ENCODE peak calls at places on chromosomes 2 and 18, in ten cellular contexts. J, H, A, S, T, Q, X, C, L and F are unnamed samples.
A peak's percentile ranks its signal among the peaks of the same experiment; 100 is the strongest.

GRCh38 chr2:19355416-19355821 is 3.0 kb downstream of the OSR1 start:
- DNase-seq in J (no peak), H (peak; percentile 64), A (no peak), S (no peak), T (no peak), Q (no peak), X (no peak), C (no peak), L (no peak), F (no peak)

GRCh38 chr18:76451475-76452331 is 43.3 kb downstream of the ZNF516 start:
- DNase-seq in J (no peak), H (no peak), A (no peak), S (peak; percentile 44), T (peak; percentile 27), Q (no peak), X (no peak), C (no peak), L (no peak), F (no peak)

GRCh38 chr2:27622921-27623384 is 5.9 kb downstream of the CCDC121 start:
- DNase-seq in J (no peak), H (no peak), A (no peak), S (no peak), T (no peak), Q (no peak), X (no peak), C (no peak), L (no peak), F (no peak)

GRCh38 chr2:177585234-177585863 is 192.8 kb downstream of the AGPS start:
- DNase-seq in J (no peak), H (no peak), A (no peak), S (no peak), T (no peak), Q (peak; percentile 30), X (no peak), C (peak; percentile 62), L (peak; percentile 14), F (no peak)

GRCh38 chr18:59927246-59927825 is 27.5 kb downstream of the PMAIP1 start:
- DNase-seq in J (no peak), H (no peak), A (no peak), S (no peak), T (no peak), Q (no peak), X (no peak), C (no peak), L (no peak), F (no peak)

GRCh38 chr2:212970132-212970531 is 181.3 kb downstream of the IKZF2 start:
- DNase-seq in J (no peak), H (no peak), A (no peak), S (no peak), T (no peak), Q (no peak), X (no peak), C (no peak), L (no peak), F (no peak)

GRCh38 chr2:88868861-88869260 is 177.4 kb downstream of the RPIA start:
- DNase-seq in J (no peak), H (no peak), A (no peak), S (no peak), T (no peak), Q (no peak), X (no peak), C (no peak), L (no peak), F (no peak)

GRCh38 chr2:210454336-210454735 is 22.2 kb downstream of the LANCL1 start:
- DNase-seq in J (no peak), H (no peak), A (no peak), S (no peak), T (no peak), Q (no peak), X (no peak), C (no peak), L (no peak), F (no peak)

GRCh38 chr18:8744656-8745055 is 39.3 kb downstream of the MTCL1 start:
- DNase-seq in J (no peak), H (no peak), A (no peak), S (no peak), T (no peak), Q (no peak), X (no peak), C (no peak), L (no peak), F (no peak)

GRCh38 chr2:203692039-203692710 is 14.3 kb upstream of the CD28 start:
- DNase-seq in J (no peak), H (no peak), A (no peak), S (no peak), T (no peak), Q (peak; percentile 56), X (no peak), C (no peak), L (no peak), F (no peak)
- H3K27ac ChIP-seq in J (no peak overlapping the region), H (no peak overlapping the region), A (no peak overlapping the region), S (peak overlapping the region; percentile 34), T (no peak overlapping the region), Q (peak overlapping the region; percentile 54), X (no peak overlapping the region), C (no peak overlapping the region), L (peak overlapping the region; percentile 56), F (no peak overlapping the region)

DNA sequence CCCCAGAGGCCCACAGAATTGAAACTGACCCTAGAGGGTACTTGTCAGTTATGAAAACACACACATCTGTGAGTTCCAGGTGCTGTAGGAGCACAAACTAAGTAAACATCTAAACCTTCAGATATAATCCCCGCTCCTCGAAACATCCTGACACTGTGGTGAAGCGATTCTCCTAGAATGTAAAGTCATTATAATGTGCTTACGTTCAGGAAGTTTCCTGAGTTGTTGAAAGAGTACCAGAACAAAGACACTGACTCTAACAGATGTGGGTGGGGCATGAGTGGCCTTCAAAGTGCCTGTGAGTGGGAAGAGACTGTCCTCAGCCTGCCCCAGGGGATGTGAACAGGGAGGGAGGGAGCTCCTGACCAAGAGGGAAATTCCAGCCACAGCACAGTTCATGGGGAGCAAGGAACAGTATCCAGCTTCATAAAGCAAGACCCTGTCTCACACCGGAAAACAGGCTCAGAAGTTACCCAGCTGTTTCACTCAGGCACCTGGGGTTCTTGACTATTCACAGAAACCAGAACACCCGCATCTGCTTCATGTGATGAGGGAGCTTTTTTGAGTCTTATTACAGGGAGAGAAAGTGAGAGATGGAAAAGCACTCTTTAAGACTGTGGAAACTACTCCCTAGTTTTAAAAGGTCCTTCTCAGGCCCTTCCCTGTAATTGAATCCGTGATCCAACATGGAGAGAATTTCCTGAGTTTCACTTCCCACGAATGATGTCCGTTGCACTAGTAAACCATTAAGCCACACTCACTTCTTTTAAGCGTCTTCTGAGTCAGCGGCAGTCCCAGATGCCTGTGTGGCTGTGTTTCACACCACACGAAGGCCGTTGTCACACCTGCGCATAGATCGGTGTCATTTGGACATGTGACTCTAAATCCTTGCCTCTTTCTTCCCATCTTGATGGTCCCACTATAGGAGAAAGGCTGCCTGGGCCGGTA is 88.6 kb upstream of the EML6 start:
- DNase-seq in J (peak; percentile 83), H (no peak), A (no peak), S (no peak), T (no peak), Q (peak; percentile 86), X (no peak), C (no peak), L (peak; percentile 70), F (no peak)
- H3K27ac ChIP-seq in J (peak overlapping the region; percentile 82), H (peak overlapping the region; percentile 31), A (peak overlapping the region; percentile 3), S (peak overlapping the region; percentile 76), T (no peak overlapping the region), Q (peak overlapping the region; percentile 82), X (no peak overlapping the region), C (peak overlapping the region; percentile 71), L (peak overlapping the region; percentile 98), F (peak overlapping the region; percentile 63)

GRCh38 chr2:23524261-23524706 is 139.3 kb downstream of the KLHL29 start:
- DNase-seq in J (no peak), H (peak; percentile 91), A (no peak), S (no peak), T (no peak), Q (no peak), X (no peak), C (no peak), L (no peak), F (no peak)

GRCh38 chr2:23523651-23524260 is 138.8 kb downstream of the KLHL29 start:
- DNase-seq in J (no peak), H (no peak), A (no peak), S (no peak), T (no peak), Q (no peak), X (no peak), C (no peak), L (no peak), F (no peak)

GRCh38 chr2:23521060-23521459 is 136.1 kb downstream of the KLHL29 start:
- DNase-seq in J (no peak), H (no peak), A (no peak), S (no peak), T (no peak), Q (no peak), X (no peak), C (no peak), L (no peak), F (no peak)

GRCh38 chr2:23525137-23525765 is 140.3 kb downstream of the KLHL29 start:
- DNase-seq in J (no peak), H (no peak), A (no peak), S (no peak), T (no peak), Q (no peak), X (no peak), C (no peak), L (no peak), F (no peak)

DNA sequence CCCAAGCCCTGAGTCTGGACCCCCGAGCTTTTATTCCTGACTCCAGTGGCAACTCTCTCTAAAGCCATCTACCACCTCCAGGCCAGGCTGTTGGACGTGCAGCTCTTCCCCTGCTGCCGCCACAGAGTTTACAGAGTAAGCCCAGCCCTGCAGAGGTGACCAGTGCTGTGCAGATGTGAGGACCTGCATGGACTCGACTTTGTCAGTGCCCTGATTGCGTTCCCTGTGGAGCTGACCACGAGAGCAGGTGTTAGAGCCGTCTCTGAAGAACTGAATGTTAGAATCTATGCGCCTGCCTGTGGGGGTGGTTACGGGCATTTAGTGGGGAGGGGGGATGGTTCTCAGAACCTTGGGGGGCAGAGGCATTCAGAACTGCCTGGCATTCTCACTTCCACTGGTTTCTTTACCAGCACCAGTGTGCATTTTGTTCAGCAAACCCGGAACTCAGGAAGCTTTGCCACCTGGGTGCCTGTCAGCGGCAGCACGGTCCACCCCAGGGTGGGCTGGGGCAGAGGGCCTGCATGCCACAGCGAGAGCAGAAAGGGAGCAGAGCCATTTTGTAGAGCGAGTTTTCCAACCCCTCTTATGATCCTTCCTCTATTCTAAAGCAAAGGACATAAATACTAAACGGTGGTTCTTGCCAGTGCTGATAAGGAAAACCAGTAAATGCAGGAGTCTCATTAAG is 137.9 kb downstream of the KLHL29 start:
- DNase-seq in J (no peak), H (no peak), A (no peak), S (no peak), T (no peak), Q (no peak), X (no peak), C (no peak), L (no peak), F (no peak)
- H3K27ac ChIP-seq in J (no peak overlapping the region), H (no peak overlapping the region), A (no peak overlapping the region), S (peak overlapping the region; percentile 8), T (no peak overlapping the region), Q (no peak overlapping the region), X (no peak overlapping the region), C (peak overlapping the region; percentile 37), L (no peak overlapping the region), F (no peak overlapping the region)

DNA sequence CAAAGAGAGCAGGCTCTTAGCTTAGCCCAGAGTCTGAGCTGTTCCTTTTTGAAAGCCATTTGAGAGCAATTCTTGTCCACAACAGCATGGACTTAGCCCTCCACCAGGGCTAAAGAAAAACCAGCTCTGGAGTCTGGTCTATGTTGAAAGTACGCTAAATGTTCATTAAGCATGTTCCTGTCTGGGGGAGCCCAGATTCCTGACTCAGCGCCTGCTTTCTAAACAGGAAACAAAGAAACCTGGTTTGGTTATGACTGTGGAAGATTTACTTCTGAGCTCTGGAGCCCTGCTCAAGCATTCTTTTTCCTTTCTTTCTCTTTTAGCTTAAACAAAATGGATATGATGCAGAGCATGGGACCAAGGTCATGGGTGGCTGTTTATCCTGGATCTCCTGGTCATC is 279.8 kb downstream of the RBM43 start:
- DNase-seq in J (no peak), H (no peak), A (no peak), S (no peak), T (no peak), Q (no peak), X (no peak), C (no peak), L (no peak), F (no peak)
- H3K27ac ChIP-seq in J (no peak overlapping the region), H (no peak overlapping the region), A (no peak overlapping the region), S (no peak overlapping the region), T (no peak overlapping the region), Q (no peak overlapping the region), X (no peak overlapping the region), C (no peak overlapping the region), L (no peak overlapping the region), F (no peak overlapping the region)